ENCODE peak calls at places on chromosome 20, in seven cellular contexts. I, S, U, H, E, W and T are unnamed samples.

GRCh38 chr20:36575066-36575743 is 1.8 kb downstream of the TGIF2 start:
- DNase-seq in I (no peak), S (no peak), U (no peak), H (peak; percentile 87), E (peak; percentile 36), W (no peak), T (no peak)

GRCh38 chr20:20593447-20594170 is 118.8 kb downstream of the RALGAPA2 start:
- DNase-seq in I (peak; percentile 55), S (no peak), U (no peak), H (no peak), E (peak; percentile 87), W (no peak), T (no peak)

GRCh38 chr20:20184149-20184548 is 131.8 kb downstream of the CFAP61 start:
- DNase-seq in I (no peak), S (no peak), U (no peak), H (no peak), E (no peak), W (no peak), T (no peak)

GRCh38 chr20:17841751-17842191 is 126.8 kb downstream of the SNX5 start:
- DNase-seq in I (no peak), S (no peak), U (no peak), H (peak; percentile 90), E (no peak), W (no peak), T (no peak)

GRCh38 chr20:58312836-58313235 is 3.3 kb downstream of the RAB22A start:
- DNase-seq in I (no peak), S (no peak), U (no peak), H (no peak), E (no peak), W (no peak), T (no peak)

GRCh38 chr20:63735859-63736718 is at the start of gene LIME1:
- DNase-seq in I (no peak), S (peak; percentile 87), U (no peak), H (peak; percentile 67), E (no peak), W (peak; percentile 86), T (peak; percentile 73)

GRCh38 chr20:36543187-36544133 is 2.1 kb downstream of the MYL9 start:
- DNase-seq in I (no peak), S (no peak), U (peak; percentile 94), H (peak; percentile 92), E (no peak), W (no peak), T (no peak)

GRCh38 chr20:52031574-52032303 is 159.8 kb downstream of the ZFP64 start:
- DNase-seq in I (no peak), S (peak; percentile 10), U (no peak), H (no peak), E (no peak), W (no peak), T (no peak)

GRCh38 chr20:51061646-51062045 is 38.7 kb upstream of the KCNG1 start:
- DNase-seq in I (no peak), S (no peak), U (no peak), H (no peak), E (no peak), W (no peak), T (no peak)

DNA sequence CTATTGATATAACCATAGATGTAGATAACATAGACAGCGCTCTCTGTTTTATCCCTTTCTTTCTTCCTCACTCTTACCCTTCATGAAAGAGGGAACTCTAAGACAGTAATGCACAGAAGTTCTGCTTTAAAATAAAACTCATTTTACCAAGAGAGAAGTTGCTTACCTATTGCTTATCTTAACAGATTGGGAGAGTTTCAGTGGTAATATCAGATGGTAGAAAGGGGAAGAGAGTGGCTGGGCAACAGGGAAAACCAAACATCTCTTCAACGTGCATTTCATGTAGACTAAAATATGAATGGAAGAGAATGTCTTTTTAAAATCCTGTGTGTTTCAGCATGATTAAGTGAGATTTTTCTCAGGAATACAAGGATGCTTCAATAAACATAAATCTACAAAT is 45.3 kb upstream of the SIRPG start:
- DNase-seq in I (no peak), S (no peak), U (no peak), H (no peak), E (no peak), W (no peak), T (no peak)
- H3K27ac ChIP-seq in I (no peak overlapping the region), S (no peak overlapping the region), U (no peak overlapping the region), H (no peak overlapping the region), E (no peak overlapping the region), W (no peak overlapping the region), T (no peak overlapping the region)

GRCh38 chr20:22720206-22720605 is 135.8 kb upstream of the FOXA2 start:
- DNase-seq in I (no peak), S (no peak), U (no peak), H (no peak), E (no peak), W (no peak), T (no peak)
- H3K27ac ChIP-seq in I (no peak overlapping the region), S (no peak overlapping the region), U (no peak overlapping the region), H (no peak overlapping the region), E (no peak overlapping the region), W (no peak overlapping the region), T (no peak overlapping the region)

GRCh38 chr20:24027229-24027628 is 38.6 kb upstream of the GGTLC1 start:
- DNase-seq in I (no peak), S (peak; percentile 85), U (no peak), H (peak; percentile 74), E (no peak), W (peak; percentile 87), T (peak; percentile 95)

GRCh38 chr20:24034820-24035219 is 46.2 kb upstream of the GGTLC1 start:
- DNase-seq in I (no peak), S (no peak), U (no peak), H (no peak), E (no peak), W (no peak), T (no peak)

GRCh38 chr20:24032412-24032898 is 43.9 kb upstream of the GGTLC1 start:
- DNase-seq in I (no peak), S (no peak), U (no peak), H (no peak), E (no peak), W (no peak), T (no peak)

GRCh38 chr20:24033560-24033959 is 45.0 kb upstream of the GGTLC1 start:
- DNase-seq in I (no peak), S (no peak), U (no peak), H (no peak), E (no peak), W (no peak), T (no peak)

GRCh38 chr20:24033151-24033550 is 44.6 kb upstream of the GGTLC1 start:
- DNase-seq in I (no peak), S (no peak), U (no peak), H (no peak), E (no peak), W (no peak), T (no peak)
- H3K27ac ChIP-seq in I (no peak overlapping the region), S (no peak overlapping the region), U (no peak overlapping the region), H (no peak overlapping the region), E (no peak overlapping the region), W (no peak overlapping the region), T (no peak overlapping the region)

GRCh38 chr20:44117296-44118184 is 69.4 kb downstream of the JPH2 start:
- DNase-seq in I (no peak), S (no peak), U (peak; percentile 28), H (no peak), E (no peak), W (no peak), T (no peak)

GRCh38 chr20:44114755-44115044 is 72.3 kb downstream of the JPH2 start:
- DNase-seq in I (no peak), S (no peak), U (no peak), H (no peak), E (no peak), W (no peak), T (no peak)

GRCh38 chr20:44118185-44119034 is 68.6 kb downstream of the JPH2 start:
- DNase-seq in I (no peak), S (no peak), U (peak; percentile 70), H (no peak), E (no peak), W (no peak), T (no peak)

GRCh38 chr20:44115181-44115580 is 71.8 kb downstream of the JPH2 start:
- DNase-seq in I (no peak), S (no peak), U (no peak), H (no peak), E (no peak), W (no peak), T (no peak)

DNA sequence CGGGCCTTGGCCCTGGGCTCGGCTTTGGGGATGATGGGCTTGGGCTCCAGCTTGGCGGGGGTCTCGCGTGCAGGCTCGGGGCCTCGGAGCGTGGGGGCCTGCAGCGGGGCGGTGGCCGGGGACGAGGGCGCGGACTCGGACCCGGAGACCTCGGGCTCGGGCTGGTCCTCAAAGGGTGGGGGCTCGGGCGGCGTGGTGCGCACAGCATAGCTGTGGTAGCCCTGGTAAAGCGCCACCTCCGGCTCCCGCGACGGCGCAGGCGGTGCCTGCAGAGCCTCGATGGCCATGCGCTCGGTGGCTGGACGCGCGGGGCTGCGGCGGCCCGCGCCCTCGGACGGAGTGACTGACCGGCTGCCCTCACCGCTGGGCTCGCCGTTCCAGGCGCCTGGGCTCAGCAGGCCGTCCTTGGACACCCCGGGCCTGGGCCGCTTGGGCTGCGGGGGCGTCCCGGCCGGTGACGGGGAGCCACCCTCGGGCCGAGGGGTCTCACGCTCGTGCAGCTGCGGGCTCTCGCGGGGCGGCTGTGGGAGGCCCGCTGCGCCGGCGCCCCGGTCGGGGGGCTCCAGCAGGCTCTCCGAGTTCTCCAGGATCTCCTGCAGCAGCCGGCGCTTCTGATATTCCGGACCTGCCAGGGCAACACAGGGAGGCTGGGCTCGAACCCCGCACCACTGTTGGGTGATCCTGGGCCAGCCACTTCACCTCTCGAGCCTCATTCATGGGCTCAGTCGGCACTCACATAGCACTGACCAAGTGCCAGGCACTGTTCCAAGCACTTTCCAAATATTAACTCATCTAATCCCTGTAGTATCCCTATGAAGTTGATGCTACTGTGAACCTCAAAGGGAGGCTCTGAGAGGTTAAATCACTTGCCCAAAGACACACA is 71.0 kb downstream of the JPH2 start:
- DNase-seq in I (no peak), S (no peak), U (no peak), H (no peak), E (no peak), W (no peak), T (no peak)
- H3K27ac ChIP-seq in I (no peak overlapping the region), S (no peak overlapping the region), U (peak overlapping the region; percentile 51), H (peak overlapping the region; percentile 78), E (no peak overlapping the region), W (no peak overlapping the region), T (no peak overlapping the region)